ENCODE peak calls at places on chromosome 18, in seven cellular contexts. Y is amygdala, P is aorta, U is HCT116, N is brain microvascular endothelial cell, S is nephron progenitor cell, V is NCI-H2171 treated with DMSO at 0.1 percent for 48 hours. X is an unnamed sample.

GRCh38 chr18:12256946-12257345 is 2.8 kb downstream of the CIDEA start:
- DNase-seq in Y (no peak), P (no peak), U (no peak), N (peak), S (no peak), V (no peak), X (no peak)

GRCh38 chr18:12686100-12686499 is 16.4 kb downstream of the CEP76 start:
- DNase-seq in U (peak), P (no peak), N (peak), Y (no peak), V (peak), S (no peak), X (no peak)

GRCh38 chr18:24695168-24695567 is 234.7 kb downstream of the HRH4 start:
- DNase-seq in U (no peak), N (no peak), S (no peak), P (no peak), Y (no peak), V (peak), X (no peak)

GRCh38 chr18:68588169-68588568 is 126.7 kb downstream of the TMX3 start:
- DNase-seq in S (no peak), V (no peak), U (no peak), N (no peak), P (no peak), Y (no peak), X (no peak)

GRCh38 chr18:69946608-69947155 is 991 bp downstream of the CD226 start:
- DNase-seq in S (no peak), V (no peak), P (no peak), N (no peak), U (no peak), Y (no peak), X (no peak)

GRCh38 chr18:67183398-67183797 is 333.1 kb downstream of the DSEL start:
- DNase-seq in V (no peak), N (no peak), Y (no peak), S (no peak), P (no peak), U (no peak), X (no peak)

GRCh38 chr18:26503382-26503781 is 45.0 kb downstream of the KCTD1 start:
- DNase-seq in V (no peak), U (no peak), S (no peak), Y (no peak), P (no peak), N (no peak), X (no peak)

GRCh38 chr18:58781627-58782194 is 83.0 kb upstream of the ZNF532 start:
- DNase-seq in U (peak), P (peak), N (peak), S (peak), V (peak), Y (peak), X (peak)

GRCh38 chr18:29172151-29173015 is 995.5 kb upstream of the CDH2 start:
- DNase-seq in P (no peak), S (no peak), U (no peak), V (no peak), N (no peak), Y (no peak), X (no peak)

GRCh38 chr18:34809697-34810096 is 99.6 kb downstream of the DTNA start:
- DNase-seq in N (peak), P (peak), V (no peak), Y (no peak), U (peak), S (peak), X (peak)

GRCh38 chr18:24627644-24628315 is 167.3 kb downstream of the HRH4 start:
- DNase-seq in N (no peak), Y (no peak), V (no peak), U (no peak), P (no peak), S (no peak), X (no peak)

GRCh38 chr18:66916834-66917233 is 312.9 kb upstream of the CDH19 start:
- DNase-seq in Y (no peak), N (no peak), P (no peak), U (no peak), V (no peak), S (no peak), X (no peak)

GRCh38 chr18:66571845-66572244 is 32.0 kb downstream of the CDH19 start:
- DNase-seq in U (no peak), N (no peak), P (no peak), S (no peak), Y (no peak), V (no peak), X (no peak)

GRCh38 chr18:8847066-8847755 is 141.9 kb downstream of the MTCL1 start:
- DNase-seq in N (no peak), U (no peak), S (no peak), P (no peak), Y (no peak), V (no peak), X (no peak)

GRCh38 chr18:49651033-49651432 is 89.2 kb downstream of the LIPG start:
- DNase-seq in U (no peak), Y (no peak), N (no peak), V (no peak), P (no peak), S (no peak), X (no peak)

GRCh38 chr18:50654658-50655550 is 95.0 kb downstream of the MAPK4 start:
- DNase-seq in V (no peak), N (no peak), U (no peak), Y (no peak), P (peak), S (no peak), X (peak)

GRCh38 chr18:2186967-2187366 is 384.3 kb downstream of the METTL4 start:
- DNase-seq in Y (no peak), U (no peak), P (no peak), N (no peak), V (no peak), S (no peak), X (no peak)

GRCh38 chr18:23864620-23865019 is 149.9 kb upstream of the TTC39C start:
- DNase-seq in S (no peak), Y (no peak), P (no peak), V (no peak), N (no peak), U (no peak), X (no peak)

GRCh38 chr18:77038182-77038581 is 94.4 kb downstream of the MBP start:
- DNase-seq in N (no peak), V (no peak), P (peak), S (no peak), U (no peak), Y (no peak), X (no peak)

GRCh38 chr18:26135563-26135962 is 1.9 kb downstream of the PSMA8 start:
- DNase-seq in U (no peak), N (no peak), P (no peak), Y (no peak), S (no peak), V (peak), X (no peak)

GRCh38 chr18:4658804-4659203 is 203.7 kb upstream of the DLGAP1 start:
- DNase-seq in U (no peak), Y (no peak), S (no peak), V (no peak), N (no peak), P (no peak), X (no peak)

GRCh38 chr18:21682276-21683051 is 22.1 kb downstream of the ABHD3 start:
- DNase-seq in U (no peak), N (no peak), P (no peak), V (no peak), Y (no peak), S (no peak), X (no peak)

GRCh38 chr18:41126541-41127235 is 828.3 kb upstream of the PIK3C3 start:
- DNase-seq in Y (no peak), V (no peak), P (no peak), S (no peak), U (no peak), N (peak), X (no peak)

GRCh38 chr18:11849845-11850747 is 1.1 kb upstream of the CHMP1B start:
- DNase-seq in Y (peak), U (peak), P (peak), S (peak), N (peak), V (peak), X (peak)

GRCh38 chr18:8339958-8340357 is 269.3 kb upstream of the RAB12 start:
- DNase-seq in U (no peak), P (no peak), Y (no peak), V (no peak), N (no peak), S (no peak), X (no peak)

GRCh38 chr18:55275042-55275897 is 312.7 kb downstream of the TCF4 start:
- DNase-seq in V (no peak), S (no peak), P (no peak), N (peak), U (no peak), Y (no peak), X (no peak)

GRCh38 chr18:37393945-37394609 is 171.5 kb downstream of the CELF4 start:
- DNase-seq in N (peak), P (peak), U (no peak), Y (peak), V (peak), S (peak), X (peak)

GRCh38 chr18:31648966-31649429 is 35.4 kb downstream of the B4GALT6 start:
- DNase-seq in U (peak), P (no peak), V (no peak), Y (no peak), N (peak), S (no peak), X (no peak)

GRCh38 chr18:74342416-74343043 is 26.9 kb downstream of the C18orf63 start:
- DNase-seq in Y (no peak), P (no peak), U (peak), V (peak), N (peak), S (peak), X (peak)

GRCh38 chr18:76564117-76564516 is 69.1 kb upstream of the ZNF516 start:
- DNase-seq in N (peak), P (no peak), U (peak), V (no peak), Y (no peak), S (no peak), X (no peak)

GRCh38 chr18:58788971-58789797 is 75.5 kb upstream of the ZNF532 start:
- DNase-seq in S (peak), Y (no peak), U (no peak), V (no peak), P (no peak), N (peak), X (peak)

X was measured in hippocampal formation.